ENCODE peak calls at places on chromosomes 3 and 15, in ten cellular contexts. M is fibroblast of pulmonary artery, I is mesothelial cell of epicardium, Z is ovary, N is IMR-90, E is transverse colon, L is astrocyte, T is heart left ventricle, G is RWPE2, O is AG09309. C is an unnamed sample.

GRCh38 chr3:119870512-119870911 is 88.6 kb downstream of the NR1I2 start:
- DNase-seq in M (no peak), I (no peak), Z (no peak), N (no peak), E (no peak), L (no peak), T (no peak), G (no peak), O (no peak), C (no peak)

GRCh38 chr15:72365844-72366243 is 10.0 kb downstream of the HEXA start:
- DNase-seq in M (no peak), I (no peak), Z (no peak), N (no peak), E (peak; percentile 18), L (no peak), T (no peak), G (no peak), O (no peak), C (no peak)

GRCh38 chr3:184229424-184230080 is at the start of gene VWA5B2:
- DNase-seq in M (peak; percentile 32), I (peak; percentile 55), Z (peak; percentile 57), N (peak; percentile 18), E (peak; percentile 65), L (peak; percentile 15), T (peak; percentile 83), G (peak; percentile 61), O (no peak), C (peak; percentile 67)

GRCh38 chr3:138007898-138008297 is 2.1 kb upstream of the CLDN18 start:
- DNase-seq in M (no peak), I (no peak), Z (no peak), N (no peak), E (no peak), L (no peak), T (no peak), G (no peak), O (no peak), C (no peak)

GRCh38 chr3:17810759-17811158 is 68.3 kb upstream of the TBC1D5 start:
- DNase-seq in M (peak; percentile 42), I (no peak), Z (no peak), N (peak; percentile 37), E (no peak), L (peak; percentile 55), T (no peak), G (no peak), O (peak; percentile 41), C (no peak)

GRCh38 chr3:129855454-129856419 is 37.8 kb downstream of the TMCC1 start:
- DNase-seq in M (peak; percentile 71), I (no peak), Z (no peak), N (peak; percentile 68), E (no peak), L (peak; percentile 58), T (no peak), G (no peak), O (peak; percentile 25), C (no peak)

GRCh38 chr3:149801639-149802038 is 9.3 kb upstream of the ANKUB1 start:
- DNase-seq in M (no peak), I (no peak), Z (no peak), N (no peak), E (no peak), L (no peak), T (no peak), G (no peak), O (no peak), C (no peak)

GRCh38 chr15:38536201-38536676 is 28.4 kb downstream of the RASGRP1 start:
- DNase-seq in M (peak; percentile 90), I (no peak), Z (no peak), N (peak; percentile 96), E (no peak), L (peak; percentile 98), T (peak; percentile 67), G (no peak), O (peak; percentile 92), C (no peak)

GRCh38 chr3:109098245-109098644 is 19.7 kb downstream of the MORC1 start:
- DNase-seq in M (no peak), I (no peak), Z (no peak), N (no peak), E (peak; percentile 27), L (no peak), T (no peak), G (no peak), O (no peak), C (no peak)

GRCh38 chr3:24387000-24387399 is 107.7 kb downstream of the THRB start:
- DNase-seq in M (no peak), I (no peak), Z (no peak), N (no peak), E (no peak), L (peak; percentile 7), T (no peak), G (no peak), O (no peak), C (no peak)

DNA sequence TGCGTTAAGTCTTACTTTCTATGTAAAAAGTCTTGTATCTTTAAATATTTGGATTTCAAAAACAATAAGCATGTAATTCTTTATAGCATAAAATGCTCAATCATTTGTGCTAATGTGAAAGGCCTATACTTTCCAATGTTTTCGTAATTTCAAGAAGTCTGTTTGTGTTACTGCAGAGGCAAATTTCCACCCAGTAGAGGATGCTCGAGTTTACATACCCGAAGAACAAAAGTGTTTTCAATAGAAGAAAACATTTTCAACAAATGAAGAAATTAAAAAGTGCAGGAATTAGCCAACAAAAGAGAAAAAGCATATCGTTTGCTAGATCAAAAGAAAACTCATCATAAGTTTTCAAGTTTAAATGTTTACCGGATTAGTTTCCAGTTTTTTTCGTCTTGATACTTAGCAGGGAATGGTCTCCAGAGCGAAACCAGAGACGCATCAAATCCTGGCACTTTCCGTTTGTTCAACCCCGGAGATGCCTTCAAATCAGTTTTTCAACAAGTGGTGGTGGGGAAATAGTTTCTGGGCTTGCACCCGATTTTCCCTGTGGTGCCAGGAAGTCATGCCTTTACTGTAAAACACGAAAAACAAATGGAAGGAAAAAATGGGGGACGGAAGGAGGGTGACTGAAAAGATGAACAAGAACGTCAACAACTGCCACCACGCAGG is 1.0 kb downstream of the CGGBP1 start:
- DNase-seq in M (peak; percentile 46), I (no peak), Z (no peak), N (peak; percentile 20), E (no peak), L (peak; percentile 15), T (no peak), G (no peak), O (no peak), C (no peak)
- TF ChIP-seq CTCF in M (peak; percentile 37), I (no peak), Z (no peak), N (peak; percentile 25), E (no peak), L (no peak), T (no peak), G (peak; percentile 48), O (peak; percentile 34), C (no peak)

GRCh38 chr3:132638721-132639120 is 20.9 kb downstream of the ACAD11 start:
- DNase-seq in M (no peak), I (no peak), Z (no peak), N (no peak), E (no peak), L (no peak), T (no peak), G (no peak), O (no peak), C (no peak)

GRCh38 chr3:132645058-132645457 is 14.6 kb downstream of the ACAD11 start:
- DNase-seq in M (no peak), I (no peak), Z (no peak), N (no peak), E (no peak), L (no peak), T (no peak), G (no peak), O (no peak), C (no peak)

GRCh38 chr3:132642539-132642847 is 17.1 kb downstream of the ACAD11 start:
- DNase-seq in M (no peak), I (no peak), Z (no peak), N (no peak), E (no peak), L (no peak), T (no peak), G (no peak), O (no peak), C (no peak)

GRCh38 chr3:132643366-132643765 is 16.2 kb downstream of the ACAD11 start:
- DNase-seq in M (no peak), I (no peak), Z (no peak), N (no peak), E (no peak), L (no peak), T (no peak), G (no peak), O (no peak), C (no peak)

DNA sequence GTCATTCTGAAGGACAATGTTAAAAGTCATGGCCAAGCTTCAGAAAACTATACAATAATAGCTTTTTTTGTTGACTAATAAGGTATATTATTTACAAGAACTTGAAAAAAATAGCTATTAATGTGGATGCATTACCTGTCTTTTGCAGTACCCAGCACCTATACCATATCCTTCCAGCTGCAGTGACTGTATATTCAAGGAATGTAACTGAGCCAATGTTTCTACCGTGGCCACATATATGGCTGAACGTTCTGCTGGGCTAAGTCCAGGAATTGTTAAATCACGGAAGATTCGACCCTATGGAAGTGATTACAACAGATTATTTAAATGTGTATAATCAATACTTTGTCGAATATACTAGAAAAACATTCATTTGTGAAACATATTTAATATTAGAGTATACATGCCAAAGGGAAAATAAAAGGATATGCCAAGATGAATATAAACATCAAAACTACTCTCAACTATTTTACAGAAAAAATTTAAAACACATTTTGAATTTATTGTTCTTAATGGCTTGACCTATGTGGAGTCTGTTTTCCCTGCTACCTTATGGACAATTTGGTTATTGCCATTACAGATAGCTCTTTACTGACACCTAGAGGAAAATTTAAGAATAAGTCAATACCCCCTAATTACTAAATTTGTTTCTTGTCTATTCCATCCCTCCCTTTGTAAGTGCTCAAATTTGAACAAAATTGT is 17.6 kb downstream of the ACAD11 start:
- DNase-seq in M (peak; percentile 81), I (no peak), Z (no peak), N (peak; percentile 67), E (no peak), L (no peak), T (no peak), G (no peak), O (no peak), C (no peak)
- TF ChIP-seq CTCF in M (peak; percentile 62), I (peak; percentile 72), Z (peak; percentile 67), N (peak; percentile 86), E (peak; percentile 74), L (peak; percentile 60), T (peak; percentile 86), G (peak; percentile 95), O (peak; percentile 57), C (peak; percentile 48)

DNA sequence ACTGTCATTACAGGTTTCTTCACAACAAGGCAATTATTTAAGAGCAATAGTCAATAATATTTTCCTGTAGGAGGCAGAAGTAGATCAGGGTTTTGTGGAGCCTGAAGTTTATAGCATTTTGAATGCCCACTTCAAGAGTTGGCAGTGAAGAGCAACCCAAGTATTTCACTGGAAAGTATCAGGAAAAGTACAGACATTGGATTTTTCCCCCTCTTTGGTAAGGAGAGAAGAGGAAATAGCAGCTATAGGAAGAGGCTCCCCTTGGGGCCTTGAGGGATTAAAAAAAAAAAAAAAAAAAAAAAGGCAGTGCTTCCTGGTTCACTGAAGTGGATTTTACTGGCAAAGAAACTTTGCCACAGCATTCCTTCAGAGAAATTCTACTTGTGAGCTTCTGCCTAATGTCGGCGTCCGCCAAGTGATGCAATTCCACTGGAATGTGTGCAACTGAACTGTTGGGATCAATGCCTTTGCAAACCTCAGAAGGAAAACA is 5.7 kb upstream of the CNTN6 start:
- DNase-seq in M (peak; percentile 86), I (no peak), Z (peak; percentile 6), N (peak; percentile 52), E (no peak), L (peak; percentile 95), T (no peak), G (no peak), O (peak; percentile 59), C (no peak)
- TF ChIP-seq CTCF in M (peak; percentile 18), I (no peak), Z (no peak), N (no peak), E (no peak), L (peak; percentile 30), T (no peak), G (peak; percentile 48), O (no peak), C (no peak)

GRCh38 chr3:21216598-21216997 is 534.4 kb downstream of the ZNF385D start:
- DNase-seq in M (peak; percentile 32), I (no peak), Z (no peak), N (no peak), E (no peak), L (no peak), T (no peak), G (no peak), O (no peak), C (no peak)
- TF ChIP-seq CTCF in M (peak; percentile 54), I (no peak), Z (no peak), N (peak; percentile 5), E (no peak), L (peak; percentile 33), T (no peak), G (peak; percentile 36), O (peak; percentile 34), C (no peak)

C was measured in mucosa of descending colon.